ENCODE peak calls at places on chromosomes 1 and 21, in nine cellular contexts. Z is activated CD8-positive, alpha-beta T cell treated with anti-CD3 and anti-CD28 coated beads, Interleukin-2, amount 10 ng/mL, durations not matched to agents 7 days and 5 days; F is iris pigment epithelial cell; U is NCI-H1694; C is stimulated activated CD4-positive, alpha-beta T cell treated with anti-CD3 and anti-CD28 coated beads, Interleukin-15, amount 100 ng/mL, for 48 hours; R is cardiac muscle cell; I is aorta; V is activated CD8-positive, alpha-beta memory T cell treated with anti-CD3 and anti-CD28 coated beads, Interleukin-2, amount 50 U/mL, for 4 hours; P is psoas muscle. B is an unnamed sample.

GRCh38 chr1:9294910-9295636 is 2.4 kb downstream of the SPSB1 start:
- DNase-seq in I (no peak), R (no peak), V (no peak), C (no peak), U (no peak), F (peak), P (peak), Z (peak), B (no peak)

GRCh38 chr21:35521293-35521692 is 472.2 kb upstream of the RUNX1 start:
- DNase-seq in P (no peak), F (no peak), C (no peak), R (no peak), V (no peak), I (no peak), U (no peak), Z (no peak), B (no peak)

GRCh38 chr1:171751208-171751607 is 9.3 kb upstream of the VAMP4 start:
- DNase-seq in R (no peak), Z (no peak), F (no peak), C (no peak), P (no peak), I (no peak), U (no peak), V (no peak), B (no peak)

GRCh38 chr1:239349699-239350098 is 36.7 kb upstream of the CHRM3 start:
- DNase-seq in P (no peak), F (no peak), R (no peak), I (no peak), Z (no peak), U (no peak), C (no peak), V (no peak), B (no peak)

GRCh38 chr1:63969461-63969893 is 195.7 kb downstream of the ROR1 start:
- DNase-seq in C (no peak), U (no peak), F (peak), R (no peak), P (no peak), Z (no peak), V (no peak), I (no peak), B (no peak)

GRCh38 chr1:212438831-212439237 is 6.1 kb downstream of the NENF start:
- DNase-seq in C (no peak), R (no peak), F (no peak), I (no peak), U (no peak), P (no peak), V (no peak), Z (no peak), B (no peak)

GRCh38 chr1:171653796-171654704 is 1.6 kb upstream of the MYOC start:
- DNase-seq in P (no peak), F (peak), Z (no peak), U (no peak), R (peak), I (no peak), C (no peak), V (no peak), B (no peak)

GRCh38 chr1:206684478-206685255 is at the start of gene MAPKAPK2:
- DNase-seq in I (peak), P (peak), F (peak), U (no peak), Z (peak), C (peak), V (peak), R (peak), B (peak)

GRCh38 chr1:226405411-226405988 is 2.4 kb downstream of the PARP1 start:
- DNase-seq in I (no peak), P (no peak), V (no peak), C (no peak), Z (peak), U (no peak), F (no peak), R (no peak), B (no peak)

B was measured in T1000.